ENCODE peak calls at places on chromosomes 16 and 17, in nine cellular contexts. One of them, this sample, is unnamed.
A peak's percentile ranks its signal among the peaks of the same experiment; 100 is the strongest.

GRCh38 chr17:63634163-63634562 is 11.9 kb downstream of the MAP3K3 start:
- DNase-seq in fibroblast of lung: peak; percentile 10
- DNase-seq in IMR-90: peak; percentile 31
- DNase-seq in PC-3: no peak
- DNase-seq in neural progenitor cell: peak; percentile 21
- DNase-seq in HCT116: no peak
- DNase-seq in MM.1S: no peak
- DNase-seq in kidney: no peak
- DNase-seq in H1: no peak
- DNase-seq in this sample: no peak

GRCh38 chr17:17783121-17783824 is 53.5 kb downstream of the SREBF1 start:
- DNase-seq in HCT116: no peak
- DNase-seq in H1: peak; percentile 38
- DNase-seq in IMR-90: no peak
- DNase-seq in PC-3: peak; percentile 57
- DNase-seq in fibroblast of lung: peak; percentile 40
- DNase-seq in kidney: peak; percentile 90
- DNase-seq in neural progenitor cell: peak; percentile 88
- DNase-seq in MM.1S: peak; percentile 71
- DNase-seq in this sample: peak; percentile 78

GRCh38 chr16:54926166-54926838 is 4.4 kb upstream of the IRX5 start:
- DNase-seq in PC-3: no peak
- DNase-seq in kidney: no peak
- DNase-seq in neural progenitor cell: no peak
- DNase-seq in HCT116: no peak
- DNase-seq in IMR-90: peak; percentile 33
- DNase-seq in fibroblast of lung: peak; percentile 83
- DNase-seq in H1: no peak
- DNase-seq in MM.1S: peak; percentile 18
- DNase-seq in this sample: no peak

GRCh38 chr17:28928061-28928460 is 23.3 kb downstream of the PHF12 start:
- DNase-seq in MM.1S: no peak
- DNase-seq in fibroblast of lung: peak; percentile 60
- DNase-seq in HCT116: no peak
- DNase-seq in H1: no peak
- DNase-seq in neural progenitor cell: no peak
- DNase-seq in IMR-90: peak; percentile 48
- DNase-seq in PC-3: no peak
- DNase-seq in kidney: no peak
- DNase-seq in this sample: no peak

GRCh38 chr16:17227278-17227677 is 243.5 kb downstream of the XYLT1 start:
- DNase-seq in fibroblast of lung: no peak
- DNase-seq in MM.1S: no peak
- DNase-seq in IMR-90: no peak
- DNase-seq in H1: peak; percentile 38
- DNase-seq in PC-3: no peak
- DNase-seq in neural progenitor cell: no peak
- DNase-seq in HCT116: peak; percentile 12
- DNase-seq in kidney: no peak
- DNase-seq in this sample: no peak

GRCh38 chr17:65293584-65294183 is 156.5 kb downstream of the RGS9 start:
- DNase-seq in IMR-90: no peak
- DNase-seq in MM.1S: no peak
- DNase-seq in kidney: no peak
- DNase-seq in fibroblast of lung: no peak
- DNase-seq in PC-3: no peak
- DNase-seq in H1: no peak
- DNase-seq in HCT116: no peak
- DNase-seq in neural progenitor cell: no peak
- DNase-seq in this sample: peak; percentile 65

GRCh38 chr17:77916771-77917481 is 41.6 kb upstream of the TNRC6C start:
- DNase-seq in IMR-90: no peak
- DNase-seq in MM.1S: peak; percentile 25
- DNase-seq in fibroblast of lung: no peak
- DNase-seq in kidney: no peak
- DNase-seq in H1: no peak
- DNase-seq in neural progenitor cell: peak; percentile 1
- DNase-seq in PC-3: no peak
- DNase-seq in HCT116: no peak
- DNase-seq in this sample: no peak

GRCh38 chr17:79939755-79940154 is 95.9 kb downstream of the TBC1D16 start:
- DNase-seq in kidney: peak; percentile 23
- DNase-seq in PC-3: no peak
- DNase-seq in neural progenitor cell: no peak
- DNase-seq in IMR-90: no peak
- DNase-seq in MM.1S: no peak
- DNase-seq in fibroblast of lung: no peak
- DNase-seq in H1: no peak
- DNase-seq in HCT116: no peak
- DNase-seq in this sample: no peak

GRCh38 chr16:88662222-88662842 is 559 bp downstream of the MVD start:
- DNase-seq in IMR-90: no peak
- DNase-seq in fibroblast of lung: no peak
- DNase-seq in MM.1S: no peak
- DNase-seq in H1: no peak
- DNase-seq in PC-3: no peak
- DNase-seq in neural progenitor cell: peak; percentile 49
- DNase-seq in HCT116: no peak
- DNase-seq in kidney: no peak
- DNase-seq in this sample: peak; percentile 50

GRCh38 chr17:67198131-67198530 is 46.9 kb downstream of the HELZ start:
- DNase-seq in MM.1S: no peak
- DNase-seq in neural progenitor cell: no peak
- DNase-seq in fibroblast of lung: no peak
- DNase-seq in HCT116: no peak
- DNase-seq in PC-3: no peak
- DNase-seq in H1: no peak
- DNase-seq in IMR-90: no peak
- DNase-seq in kidney: no peak
- DNase-seq in this sample: no peak

GRCh38 chr17:35188111-35188510 is 6.1 kb downstream of the SLC35G3 start:
- DNase-seq in PC-3: no peak
- DNase-seq in H1: no peak
- DNase-seq in HCT116: no peak
- DNase-seq in IMR-90: no peak
- DNase-seq in fibroblast of lung: no peak
- DNase-seq in MM.1S: no peak
- DNase-seq in kidney: no peak
- DNase-seq in neural progenitor cell: no peak
- DNase-seq in this sample: no peak

GRCh38 chr16:27492588-27492979 is 57.1 kb downstream of the GTF3C1 start:
- DNase-seq in HCT116: no peak
- DNase-seq in MM.1S: no peak
- DNase-seq in fibroblast of lung: no peak
- DNase-seq in kidney: peak; percentile 22
- DNase-seq in H1: no peak
- DNase-seq in IMR-90: no peak
- DNase-seq in PC-3: no peak
- DNase-seq in neural progenitor cell: no peak
- DNase-seq in this sample: no peak

GRCh38 chr17:68422821-68423220 is 34.5 kb downstream of the WIPI1 start:
- DNase-seq in fibroblast of lung: no peak
- DNase-seq in HCT116: no peak
- DNase-seq in IMR-90: no peak
- DNase-seq in MM.1S: no peak
- DNase-seq in PC-3: no peak
- DNase-seq in kidney: no peak
- DNase-seq in neural progenitor cell: peak; percentile 1
- DNase-seq in H1: no peak
- DNase-seq in this sample: no peak

GRCh38 chr16:89113661-89114060 is 20.0 kb downstream of the ACSF3 start:
- DNase-seq in neural progenitor cell: no peak
- DNase-seq in IMR-90: no peak
- DNase-seq in kidney: peak; percentile 70
- DNase-seq in fibroblast of lung: no peak
- DNase-seq in HCT116: no peak
- DNase-seq in PC-3: no peak
- DNase-seq in MM.1S: no peak
- DNase-seq in H1: no peak
- DNase-seq in this sample: no peak

GRCh38 chr16:21283521-21284289 is 5.6 kb upstream of the CRYM start:
- DNase-seq in H1: peak; percentile 41
- DNase-seq in fibroblast of lung: peak; percentile 48
- DNase-seq in HCT116: no peak
- DNase-seq in kidney: no peak
- DNase-seq in neural progenitor cell: peak; percentile 90
- DNase-seq in MM.1S: no peak
- DNase-seq in IMR-90: peak; percentile 25
- DNase-seq in PC-3: no peak
- DNase-seq in this sample: peak; percentile 66

GRCh38 chr17:38421224-38421841 is 6.9 kb upstream of the ARHGAP23 start:
- DNase-seq in HCT116: no peak
- DNase-seq in kidney: no peak
- DNase-seq in MM.1S: no peak
- DNase-seq in PC-3: no peak
- DNase-seq in neural progenitor cell: peak; percentile 52
- DNase-seq in fibroblast of lung: peak; percentile 81
- DNase-seq in H1: no peak
- DNase-seq in IMR-90: peak; percentile 69
- DNase-seq in this sample: no peak

GRCh38 chr17:79091373-79091670 is 16.7 kb downstream of the ENGASE start:
- DNase-seq in IMR-90: no peak
- DNase-seq in MM.1S: no peak
- DNase-seq in neural progenitor cell: no peak
- DNase-seq in kidney: no peak
- DNase-seq in H1: no peak
- DNase-seq in PC-3: no peak
- DNase-seq in fibroblast of lung: no peak
- DNase-seq in HCT116: no peak
- DNase-seq in this sample: no peak

GRCh38 chr17:62653831-62654829 is 26.7 kb downstream of the MRC2 start:
- DNase-seq in fibroblast of lung: peak; percentile 52
- DNase-seq in PC-3: no peak
- DNase-seq in neural progenitor cell: peak; percentile 75
- DNase-seq in IMR-90: peak; percentile 38
- DNase-seq in kidney: peak; percentile 89
- DNase-seq in MM.1S: no peak
- DNase-seq in HCT116: no peak
- DNase-seq in H1: no peak
- DNase-seq in this sample: peak; percentile 59

GRCh38 chr16:54176376-54176901 is 110.1 kb downstream of the IRX3 start:
- DNase-seq in PC-3: no peak
- DNase-seq in neural progenitor cell: peak; percentile 13
- DNase-seq in IMR-90: no peak
- DNase-seq in kidney: no peak
- DNase-seq in HCT116: no peak
- DNase-seq in fibroblast of lung: no peak
- DNase-seq in MM.1S: no peak
- DNase-seq in H1: no peak
- DNase-seq in this sample: no peak

GRCh38 chr17:50443492-50444051 is 17.6 kb downstream of the ACSF2 start:
- DNase-seq in kidney: no peak
- DNase-seq in neural progenitor cell: no peak
- DNase-seq in PC-3: no peak
- DNase-seq in HCT116: no peak
- DNase-seq in IMR-90: peak; percentile 19
- DNase-seq in fibroblast of lung: no peak
- DNase-seq in MM.1S: no peak
- DNase-seq in H1: no peak
- DNase-seq in this sample: peak; percentile 76
- H3K9ac ChIP-seq in kidney: no peak overlapping the region
- H3K9ac ChIP-seq in neural progenitor cell: no peak overlapping the region
- H3K9ac ChIP-seq in PC-3: no peak overlapping the region
- H3K9ac ChIP-seq in HCT116: no peak overlapping the region
- H3K9ac ChIP-seq in IMR-90: no peak overlapping the region
- H3K9ac ChIP-seq in fibroblast of lung: no peak overlapping the region
- H3K9ac ChIP-seq in MM.1S: no peak overlapping the region
- H3K9ac ChIP-seq in H1: no peak overlapping the region
- H3K9ac ChIP-seq in this sample: peak overlapping the region; percentile 1

GRCh38 chr17:57666198-57666870 is 78.8 kb downstream of the CCDC182 start:
- DNase-seq in HCT116: no peak
- DNase-seq in IMR-90: no peak
- DNase-seq in H1: no peak
- DNase-seq in MM.1S: no peak
- DNase-seq in fibroblast of lung: no peak
- DNase-seq in PC-3: no peak
- DNase-seq in neural progenitor cell: no peak
- DNase-seq in kidney: no peak
- DNase-seq in this sample: no peak
- H3K36me3 ChIP-seq in HCT116: no peaks in the 10 kb centered on the region
- H3K36me3 ChIP-seq in IMR-90: no peaks in the 10 kb centered on the region
- H3K36me3 ChIP-seq in H1: no peaks in the 10 kb centered on the region
- H3K36me3 ChIP-seq in MM.1S: no peaks in the 10 kb centered on the region
- H3K36me3 ChIP-seq in fibroblast of lung: no peaks in the 10 kb centered on the region
- H3K36me3 ChIP-seq in PC-3: no peaks in the 10 kb centered on the region
- H3K36me3 ChIP-seq in neural progenitor cell: no peaks in the 10 kb centered on the region
- H3K36me3 ChIP-seq in kidney: no peaks in the 10 kb centered on the region
- H3K36me3 ChIP-seq in this sample: no peaks in the 10 kb centered on the region

DNA sequence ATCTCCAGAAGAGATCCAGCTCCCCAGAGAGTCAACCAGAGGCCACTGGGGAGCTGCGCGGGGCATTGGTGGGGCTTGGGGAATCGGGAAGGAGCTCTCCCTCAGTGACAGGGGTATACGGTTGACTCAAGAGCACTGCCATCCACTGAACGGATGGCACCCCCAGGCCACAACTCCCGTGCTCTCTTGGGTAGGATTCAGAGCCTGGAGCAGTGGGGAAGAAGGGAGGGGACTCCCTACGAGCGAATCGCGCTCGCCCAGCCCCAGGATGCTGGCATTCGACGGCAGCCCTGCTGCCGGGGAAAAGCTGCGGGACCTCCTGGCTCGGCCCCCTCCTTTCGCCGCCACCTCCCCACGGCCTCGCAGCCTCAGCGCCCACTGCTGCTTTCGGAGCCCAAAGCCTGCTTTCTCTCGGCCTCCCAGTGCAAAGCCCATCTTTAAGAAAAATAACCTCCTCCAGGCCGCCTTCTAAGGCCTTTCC is 532 bp upstream of the TPPP3 start:
- DNase-seq in IMR-90: no peak
- DNase-seq in MM.1S: no peak
- DNase-seq in PC-3: no peak
- DNase-seq in kidney: no peak
- DNase-seq in neural progenitor cell: no peak
- DNase-seq in HCT116: no peak
- DNase-seq in H1: no peak
- DNase-seq in fibroblast of lung: no peak
- DNase-seq in this sample: no peak
- H3K4me3 ChIP-seq in IMR-90: peak overlapping the region; percentile 30
- H3K4me3 ChIP-seq in MM.1S: no peak overlapping the region
- H3K4me3 ChIP-seq in PC-3: no peak overlapping the region
- H3K4me3 ChIP-seq in kidney: peak overlapping the region; percentile 40
- H3K4me3 ChIP-seq in neural progenitor cell: peak overlapping the region; percentile 33
- H3K4me3 ChIP-seq in HCT116: no peak overlapping the region
- H3K4me3 ChIP-seq in H1: peak overlapping the region; percentile 13
- H3K4me3 ChIP-seq in fibroblast of lung: peak overlapping the region; percentile 10
- H3K4me3 ChIP-seq in this sample: peak overlapping the region; percentile 29

DNA sequence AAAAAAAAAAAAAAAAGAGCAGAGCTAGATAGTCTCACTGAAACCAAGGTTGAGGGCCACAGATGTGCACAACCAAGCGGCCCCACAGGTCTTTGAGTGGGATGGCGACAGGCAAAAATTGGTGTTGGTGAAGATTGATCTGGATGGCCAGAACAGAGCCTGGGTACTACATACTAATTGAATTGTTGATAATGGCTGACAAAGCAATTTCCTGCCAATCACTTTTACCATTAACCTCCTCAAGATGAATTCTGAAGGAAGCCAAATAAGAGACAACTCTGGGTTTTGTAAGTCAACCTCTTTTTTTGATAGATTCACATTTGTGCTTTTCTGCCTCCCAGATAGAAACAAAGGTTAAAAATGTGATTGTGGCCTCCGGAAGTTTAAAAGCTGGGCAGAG is 19.4 kb upstream of the HS3ST3B1 start:
- DNase-seq in H1: no peak
- DNase-seq in MM.1S: no peak
- DNase-seq in fibroblast of lung: no peak
- DNase-seq in kidney: no peak
- DNase-seq in PC-3: no peak
- DNase-seq in IMR-90: no peak
- DNase-seq in neural progenitor cell: no peak
- DNase-seq in HCT116: no peak
- DNase-seq in this sample: no peak
- H3K9ac ChIP-seq in H1: no peak overlapping the region
- H3K9ac ChIP-seq in MM.1S: no peak overlapping the region
- H3K9ac ChIP-seq in fibroblast of lung: no peak overlapping the region
- H3K9ac ChIP-seq in kidney: no peak overlapping the region
- H3K9ac ChIP-seq in PC-3: no peak overlapping the region
- H3K9ac ChIP-seq in IMR-90: no peak overlapping the region
- H3K9ac ChIP-seq in neural progenitor cell: no peak overlapping the region
- H3K9ac ChIP-seq in HCT116: no peak overlapping the region
- H3K9ac ChIP-seq in this sample: no peak overlapping the region

This sample was measured in colonic mucosa.